ENCODE peak calls at places on chromosomes 11 and 22, in four cellular contexts. A is uterus, M is MM.1S, W is ascending aorta. S is an unnamed sample.

GRCh38 chr22:17858033-17858432 is 83.8 kb upstream of the BID start:
- DNase-seq in A (no peak), W (no peak), M (no peak), S (no peak)

GRCh38 chr11:15692739-15693138 is 578.0 kb downstream of the INSC start:
- DNase-seq in W (no peak), M (no peak), A (no peak), S (no peak)

GRCh38 chr11:64044730-64045386 is 9.1 kb downstream of the FLRT1 start:
- DNase-seq in W (no peak), M (no peak), A (no peak), S (no peak)

GRCh38 chr11:69297926-69298777 is 4.2 kb downstream of the MYEOV start:
- DNase-seq in W (peak; percentile 77), A (peak; percentile 42), M (peak; percentile 85), S (peak; percentile 76)

GRCh38 chr22:41762980-41763779 is 37.3 kb upstream of the CCDC134 start:
- DNase-seq in A (no peak), W (no peak), M (peak; percentile 61), S (no peak)

GRCh38 chr22:50270302-50271010 is at the start of gene MAPK11:
- DNase-seq in A (peak; percentile 59), M (peak; percentile 52), W (no peak), S (peak; percentile 87)

GRCh38 chr11:32487270-32487669 is 51.9 kb upstream of the WT1 start:
- DNase-seq in M (no peak), A (no peak), W (no peak), S (no peak)

GRCh38 chr11:76160856-76161255 is 45.4 kb downstream of the WNT11 start:
- DNase-seq in A (no peak), M (no peak), W (no peak), S (no peak)

GRCh38 chr11:94030059-94030458 is 8.9 kb downstream of the HEPHL1 start:
- DNase-seq in A (no peak), W (no peak), M (no peak), S (no peak)

GRCh38 chr22:47290706-47291430 is 528.4 kb downstream of the TBC1D22A start:
- DNase-seq in M (no peak), W (no peak), A (peak; percentile 5), S (no peak)

GRCh38 chr11:76885390-76886097 is 24.8 kb downstream of the ACER3 start:
- DNase-seq in A (no peak), M (no peak), W (no peak), S (no peak)

GRCh38 chr11:120655589-120655988 is 144.0 kb downstream of the GRIK4 start:
- DNase-seq in W (no peak), A (no peak), M (no peak), S (no peak)

GRCh38 chr11:206002-206384 is 1.2 kb downstream of the BET1L start:
- DNase-seq in A (peak; percentile 19), M (no peak), W (no peak), S (no peak)

GRCh38 chr22:38464992-38465672 is 2.8 kb upstream of the KDELR3 start:
- DNase-seq in W (no peak), M (no peak), A (no peak), S (no peak)

GRCh38 chr22:38462960-38463784 is 4.7 kb upstream of the KDELR3 start:
- DNase-seq in M (no peak), A (no peak), W (no peak), S (no peak)

GRCh38 chr22:38460367-38460952 is 5.5 kb upstream of the KCNJ4 start:
- DNase-seq in W (no peak), A (no peak), M (no peak), S (no peak)

GRCh38 chr22:38461057-38461413 is 6.0 kb upstream of the KCNJ4 start:
- DNase-seq in A (no peak), M (no peak), W (no peak), S (no peak)

DNA sequence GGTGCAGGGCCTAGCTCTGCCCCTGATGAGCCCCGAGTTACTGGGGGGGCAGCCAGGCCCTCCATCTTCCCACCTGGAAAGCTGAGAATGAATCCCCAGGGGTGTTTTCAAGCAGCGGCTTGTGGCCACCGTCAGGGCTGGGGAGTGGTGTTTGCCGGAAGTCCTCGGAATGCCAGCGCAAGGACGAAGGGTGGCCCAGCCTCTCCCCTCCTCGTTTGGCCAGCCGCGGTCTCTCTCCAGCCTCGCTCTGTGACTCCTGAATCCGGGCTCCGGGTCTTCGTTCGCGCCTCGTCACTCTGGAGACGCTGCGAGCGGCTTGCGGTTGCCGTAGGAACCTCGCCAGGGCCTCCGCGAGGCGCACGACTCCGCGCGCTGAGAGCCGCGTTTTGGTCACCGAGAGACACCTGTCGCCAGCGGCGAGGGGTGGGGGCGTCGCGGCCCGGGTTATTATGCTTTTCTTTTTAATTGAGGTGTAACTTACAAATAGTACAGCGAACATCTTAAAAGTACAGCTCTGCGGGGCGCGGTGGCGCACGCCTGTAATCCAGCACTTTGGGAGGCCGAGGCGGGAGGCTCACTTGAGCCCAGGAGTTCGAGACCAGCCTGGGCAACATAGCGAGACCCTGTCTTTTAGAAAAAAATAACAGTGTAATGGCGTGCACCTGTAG is 6.3 kb upstream of the KDELR3 start:
- DNase-seq in W (peak; percentile 28), A (peak; percentile 59), M (peak; percentile 85), S (peak; percentile 92)
- H3K27me3 ChIP-seq in W (no peaks in the 10 kb centered on the region), A (no peaks in the 10 kb centered on the region), M (peaks cover 68% of the 10 kb centered on the region), S (peaks cover 52% of the 10 kb centered on the region)

GRCh38 chr11:36009469-36009868 is 65.6 kb downstream of the LDLRAD3 start:
- DNase-seq in A (no peak), M (no peak), W (no peak), S (peak; percentile 78)

GRCh38 chr11:36011574-36011973 is 67.7 kb downstream of the LDLRAD3 start:
- DNase-seq in W (no peak), A (no peak), M (no peak), S (no peak)

GRCh38 chr11:36012410-36012809 is 68.5 kb downstream of the LDLRAD3 start:
- DNase-seq in M (no peak), W (no peak), A (no peak), S (peak; percentile 18)

GRCh38 chr11:36008576-36008975 is 64.7 kb downstream of the LDLRAD3 start:
- DNase-seq in A (no peak), W (no peak), M (no peak), S (peak; percentile 33)

DNA sequence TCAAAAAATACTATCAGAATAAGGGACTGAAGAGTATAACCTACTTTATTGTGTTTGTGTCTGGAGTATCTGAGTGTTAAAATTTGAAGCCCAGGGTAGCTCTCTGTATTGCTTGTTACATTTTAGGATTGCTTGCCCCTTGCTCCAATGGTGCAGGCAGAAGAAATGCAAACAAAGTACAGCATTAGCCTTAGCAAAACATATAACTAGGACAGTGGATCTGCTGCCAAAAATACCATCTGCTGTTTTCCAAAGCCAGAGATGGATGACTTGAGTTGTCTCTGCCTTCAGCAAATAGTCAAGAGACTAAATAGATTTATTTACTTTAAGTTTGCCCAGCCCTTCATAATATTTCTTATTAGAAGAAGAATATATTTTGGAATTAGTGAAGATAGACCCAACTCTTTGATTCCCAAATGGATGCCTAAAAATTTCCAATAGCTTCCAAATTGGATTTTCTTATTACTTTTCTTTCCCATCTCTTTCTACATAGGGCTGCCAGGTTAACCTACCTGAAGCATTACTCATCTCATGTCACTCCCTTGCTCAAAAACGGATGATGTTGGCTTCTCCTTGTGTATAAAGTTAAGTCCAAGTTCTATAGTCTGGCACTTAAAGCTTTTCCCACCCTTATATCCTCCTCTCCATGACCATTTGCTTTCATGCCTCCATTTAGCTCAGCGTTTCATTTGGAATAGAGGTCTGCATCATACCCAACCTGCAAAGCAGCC is 66.3 kb downstream of the LDLRAD3 start:
- DNase-seq in M (no peak), A (no peak), W (no peak), S (peak; percentile 62)
- H3K4me3 ChIP-seq in M (no peak overlapping the region), A (no peak overlapping the region), W (no peak overlapping the region), S (peak overlapping the region; percentile 44)

GRCh38 chr11:46383974-46384701 is 2.7 kb downstream of the MDK start:
- DNase-seq in M (no peak), A (no peak), W (no peak), S (no peak)

GRCh38 chr11:46381046-46381835 is at the start of gene MDK:
- DNase-seq in M (no peak), A (no peak), W (no peak), S (peak; percentile 61)

GRCh38 chr11:46383404-46383758 is 1.9 kb downstream of the MDK start:
- DNase-seq in A (no peak), W (no peak), M (no peak), S (no peak)

GRCh38 chr11:46381836-46382643 is 571 bp downstream of the MDK start:
- DNase-seq in M (no peak), W (no peak), A (no peak), S (no peak)

GRCh38 chr11:46382644-46383403 is 1.4 kb downstream of the MDK start:
- DNase-seq in A (no peak), M (no peak), W (no peak), S (peak; percentile 67)
- H3K27me3 ChIP-seq in A (no peaks in the 10 kb centered on the region), M (peaks cover 57% of the 10 kb centered on the region), W (peaks cover 14% of the 10 kb centered on the region), S (peaks cover 6% of the 10 kb centered on the region)

DNA sequence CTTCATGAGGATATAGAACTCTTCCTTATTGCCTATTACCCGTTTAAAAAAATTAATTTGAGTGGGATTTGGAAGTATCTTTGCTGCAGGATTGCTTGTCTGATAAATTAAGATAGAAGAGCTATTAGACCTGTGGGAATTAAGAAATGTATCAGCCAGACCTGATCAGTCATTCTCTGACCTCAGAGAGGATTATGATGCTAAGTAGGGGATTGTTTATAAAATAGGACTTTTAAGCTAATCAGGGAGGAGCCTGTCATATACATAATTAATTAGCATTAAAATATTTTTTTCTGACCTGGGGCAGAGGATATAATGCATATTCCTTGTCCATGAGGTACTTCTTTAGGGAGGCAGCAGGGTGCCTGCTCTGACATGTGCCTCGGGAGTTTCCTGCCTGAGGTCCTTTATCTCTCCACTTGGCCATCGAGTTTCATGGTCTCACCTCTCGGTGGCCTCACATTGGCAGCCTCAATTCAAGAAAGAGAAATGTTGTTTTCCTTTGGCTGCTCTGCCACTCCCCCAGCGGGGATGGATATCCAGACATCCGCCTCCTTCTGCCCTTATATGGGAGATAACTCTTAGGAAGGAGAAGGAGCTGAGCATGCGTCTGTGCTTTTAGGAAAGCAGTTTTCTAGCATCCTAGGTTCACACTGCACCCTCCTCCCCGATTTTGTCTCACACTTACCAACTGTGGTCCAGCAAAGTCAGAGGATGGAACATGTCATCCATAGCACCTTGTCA is 41.1 kb downstream of the DIXDC1 start:
- DNase-seq in W (peak; percentile 12), M (no peak), A (peak; percentile 82), S (peak; percentile 92)
- H3K4me3 ChIP-seq in W (peak overlapping the region; percentile 97), M (no peak overlapping the region), A (peak overlapping the region; percentile 73), S (peak overlapping the region; percentile 88)

DNA sequence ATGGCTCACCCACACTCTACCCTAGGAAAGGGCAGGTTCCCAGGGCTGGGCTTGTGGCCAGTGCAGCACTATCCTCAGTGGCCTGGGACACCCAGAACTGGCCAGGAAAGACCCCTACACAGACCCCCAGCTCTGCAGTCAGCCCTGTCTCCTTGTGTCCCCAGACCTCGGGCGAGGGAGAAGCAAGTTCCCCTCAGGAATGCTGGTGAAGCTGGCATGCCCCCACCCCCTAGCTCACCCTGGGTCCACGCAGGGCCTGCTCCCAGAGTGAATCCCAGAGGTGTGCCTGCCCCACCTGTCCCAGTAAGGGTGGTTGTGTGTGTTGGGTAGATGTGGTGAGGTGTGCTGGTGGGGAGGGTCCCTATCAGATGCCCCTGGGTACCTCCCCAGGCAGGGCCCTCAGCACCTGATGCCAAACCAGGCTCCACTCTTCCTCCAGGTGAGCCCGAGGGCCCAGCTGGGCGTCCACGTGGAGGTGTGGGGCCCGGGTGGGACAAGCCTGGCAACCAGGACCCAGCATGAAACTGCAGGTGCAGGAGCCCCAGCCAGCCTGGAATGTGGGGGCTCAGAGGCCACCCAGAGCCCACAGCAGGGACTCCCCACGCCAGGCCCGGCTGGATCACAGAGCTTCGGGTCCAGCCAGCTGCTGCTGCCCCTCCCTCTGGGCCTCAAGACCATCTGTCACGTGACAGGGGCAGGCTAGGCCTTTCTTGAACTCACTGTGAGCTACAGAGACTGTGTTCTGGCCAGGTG is 48.4 kb upstream of the KCNQ1OT1 start:
- DNase-seq in A (no peak), M (no peak), W (peak; percentile 4), S (no peak)
- H3K27me3 ChIP-seq in A (no peaks in the 10 kb centered on the region), M (no peaks in the 10 kb centered on the region), W (no peaks in the 10 kb centered on the region), S (peaks cover 34% of the 10 kb centered on the region)